ENCODE peak calls at places on chromosome 4, in four cellular contexts. S is sigmoid colon, T is SW480, K is T-helper 9 cell. M is an unnamed sample.
A peak's percentile ranks its signal among the peaks of the same experiment; 100 is the strongest.

GRCh38 chr4:83582289-83582756 is 46.4 kb downstream of the GPAT3 start:
- DNase-seq in T (peak; percentile 35), S (peak; percentile 68), K (no peak), M (peak; percentile 21)

GRCh38 chr4:76562161-76562560 is 127.1 kb downstream of the SHROOM3 start:
- DNase-seq in S (no peak), T (no peak), K (no peak), M (no peak)

GRCh38 chr4:82903737-82904136 is 3.2 kb downstream of the THAP9 start:
- DNase-seq in K (no peak), S (no peak), T (no peak), M (no peak)

GRCh38 chr4:7427326-7428260 is 7.1 kb downstream of the PSAPL1 start:
- DNase-seq in S (peak; percentile 53), T (no peak), K (no peak), M (no peak)

GRCh38 chr4:185128272-185129119 is 14.6 kb upstream of the SLC25A4 start:
- DNase-seq in K (peak; percentile 9), T (peak; percentile 23), S (no peak), M (peak; percentile 62)

GRCh38 chr4:8702516-8703400 is 110.2 kb downstream of the CPZ start:
- DNase-seq in S (peak; percentile 59), T (no peak), K (no peak), M (no peak)

GRCh38 chr4:74237425-74237966 is 70.8 kb upstream of the EPGN start:
- DNase-seq in S (no peak), T (peak; percentile 8), K (no peak), M (no peak)

GRCh38 chr4:6539009-6539764 is 35.8 kb upstream of the MAN2B2 start:
- DNase-seq in K (no peak), T (peak; percentile 75), S (no peak), M (no peak)

GRCh38 chr4:123398803-123399637 is 2.4 kb downstream of the SPRY1 start:
- DNase-seq in K (peak; percentile 37), T (peak; percentile 63), S (peak; percentile 81), M (no peak)

GRCh38 chr4:186118582-186118981 is 14.1 kb downstream of the FAM149A start:
- DNase-seq in K (no peak), S (no peak), T (no peak), M (no peak)

GRCh38 chr4:147837435-147837834 is 105.5 kb downstream of the ARHGAP10 start:
- DNase-seq in T (no peak), K (no peak), S (no peak), M (no peak)

GRCh38 chr4:7514789-7515188 is 80.1 kb upstream of the PSAPL1 start:
- DNase-seq in T (no peak), K (no peak), S (no peak), M (no peak)

GRCh38 chr4:113998026-113998425 is 18.6 kb upstream of the ARSJ start:
- DNase-seq in T (no peak), K (no peak), S (no peak), M (no peak)

GRCh38 chr4:161554372-161554990 is 609.3 kb downstream of the FSTL5 start:
- DNase-seq in S (no peak), K (no peak), T (no peak), M (no peak)

GRCh38 chr4:7132730-7133582 is 59.4 kb upstream of the SORCS2 start:
- DNase-seq in T (no peak), K (no peak), S (no peak), M (no peak)

GRCh38 chr4:91936301-91936700 is 367.5 kb upstream of the GRID2 start:
- DNase-seq in K (no peak), T (no peak), S (no peak), M (no peak)